ENCODE peak calls at places on chromosomes 7 and 10, in nine cellular contexts. K, O, D, H, E, A, C, X and S are unnamed samples.

GRCh38 chr10:104664205-104664604 is 23.1 kb downstream of the SORCS3 start:
- DNase-seq in K (no peak), O (no peak), D (no peak), H (peak; percentile 4), E (no peak), A (no peak), C (no peak), X (no peak), S (peak; percentile 45)

GRCh38 chr7:27745064-27745583 is 5.2 kb downstream of the TAX1BP1 start:
- DNase-seq in K (no peak), O (no peak), D (no peak), H (peak; percentile 92), E (no peak), A (peak; percentile 58), C (no peak), X (no peak), S (no peak)

GRCh38 chr10:47383254-47384147 is 592 bp downstream of the ZNF488 start:
- DNase-seq in K (no peak), O (no peak), D (peak; percentile 16), H (no peak), E (no peak), A (peak; percentile 41), C (no peak), X (no peak), S (no peak)

GRCh38 chr7:151389768-151390593 is 19.9 kb downstream of the WDR86 start:
- DNase-seq in K (no peak), O (no peak), D (no peak), H (no peak), E (no peak), A (no peak), C (no peak), X (no peak), S (no peak)

GRCh38 chr10:91796332-91797076 is 1.7 kb upstream of the TNKS2 start:
- DNase-seq in K (peak; percentile 66), O (peak; percentile 64), D (peak; percentile 57), H (peak; percentile 4), E (no peak), A (no peak), C (peak; percentile 70), X (peak; percentile 67), S (no peak)

GRCh38 chr10:83991986-83992753 is 147.1 kb upstream of the GHITM start:
- DNase-seq in K (peak; percentile 26), O (peak; percentile 55), D (no peak), H (peak; percentile 28), E (no peak), A (peak; percentile 30), C (no peak), X (no peak), S (no peak)

GRCh38 chr10:110499796-110500514 is 2.2 kb downstream of the DUSP5 start:
- DNase-seq in K (no peak), O (no peak), D (no peak), H (no peak), E (peak; percentile 33), A (no peak), C (no peak), X (no peak), S (no peak)

GRCh38 chr7:97620495-97620894 is 111.4 kb upstream of the TAC1 start:
- DNase-seq in K (no peak), O (no peak), D (no peak), H (no peak), E (no peak), A (no peak), C (no peak), X (no peak), S (no peak)

GRCh38 chr10:35563266-35563891 is 41.8 kb upstream of the GJD4 start:
- DNase-seq in K (peak; percentile 60), O (peak; percentile 15), D (peak; percentile 63), H (peak; percentile 64), E (no peak), A (peak; percentile 79), C (peak; percentile 79), X (peak; percentile 68), S (peak; percentile 92)
- TF ChIP-seq EP300 in K (no peak), O (no peak), D (no peak), H (no peak), E (no peak), A (no peak), C (no peak), X (no peak), S (no peak)

GRCh38 chr10:79405995-79406515 is 39.4 kb downstream of the ZCCHC24 start:
- DNase-seq in K (no peak), O (no peak), D (no peak), H (no peak), E (peak; percentile 33), A (no peak), C (no peak), X (no peak), S (no peak)

GRCh38 chr10:79406683-79407396 is 38.6 kb downstream of the ZCCHC24 start:
- DNase-seq in K (no peak), O (no peak), D (no peak), H (no peak), E (peak; percentile 59), A (no peak), C (peak; percentile 74), X (no peak), S (no peak)

GRCh38 chr10:79404231-79404609 is 41.2 kb downstream of the ZCCHC24 start:
- DNase-seq in K (peak; percentile 41), O (no peak), D (peak; percentile 57), H (peak; percentile 66), E (peak; percentile 88), A (no peak), C (peak; percentile 95), X (no peak), S (no peak)

GRCh38 chr10:79404690-79405131 is 40.7 kb downstream of the ZCCHC24 start:
- DNase-seq in K (peak; percentile 4), O (no peak), D (no peak), H (no peak), E (peak; percentile 59), A (no peak), C (no peak), X (no peak), S (no peak)

DNA sequence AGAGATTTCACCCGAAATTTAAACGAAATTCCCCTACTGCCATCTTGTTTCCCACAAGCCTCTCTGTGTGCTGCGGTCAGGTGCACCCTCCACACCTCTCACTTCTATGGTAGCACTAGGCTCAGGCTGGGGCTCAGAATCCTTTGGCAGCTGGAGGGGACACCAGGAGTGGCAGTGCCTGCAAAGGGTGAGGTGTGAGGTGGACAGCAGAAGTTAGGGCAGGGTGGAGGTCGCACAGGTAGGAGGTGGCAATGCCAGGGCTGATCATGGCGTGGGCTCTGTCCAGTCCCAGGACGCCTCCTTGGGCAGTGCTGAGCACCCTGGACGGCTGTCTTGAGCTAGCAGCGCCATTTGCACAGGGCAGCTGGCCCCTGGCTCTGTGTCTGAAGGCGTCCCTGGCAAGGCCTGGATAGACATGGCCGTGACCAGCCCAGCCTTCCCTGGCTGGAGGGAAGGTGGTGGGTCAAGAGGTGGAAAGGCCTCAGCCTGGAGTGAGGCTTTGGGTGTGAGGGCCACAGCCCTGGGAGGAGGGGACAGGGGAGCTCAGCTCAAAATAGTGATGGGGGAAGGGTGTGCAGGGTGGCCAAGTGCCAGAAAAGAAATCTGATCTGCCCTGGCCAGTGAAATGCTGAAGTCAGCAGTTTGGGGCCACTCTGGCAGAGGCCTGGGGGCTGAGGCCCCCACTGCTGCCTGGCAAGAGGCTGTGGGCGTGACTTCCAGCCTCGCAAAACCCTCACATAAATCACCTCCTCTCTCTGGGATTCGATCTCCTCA is 40.0 kb downstream of the ZCCHC24 start:
- DNase-seq in K (peak; percentile 13), O (no peak), D (peak; percentile 47), H (no peak), E (peak; percentile 56), A (no peak), C (peak; percentile 75), X (no peak), S (no peak)
- H3K4me1 ChIP-seq in K (peaks cover 92% of the 10 kb centered on the region), O (no peaks in the 10 kb centered on the region), D (no peaks in the 10 kb centered on the region), H (peaks cover 85% of the 10 kb centered on the region), E (peaks cover 72% of the 10 kb centered on the region), A (peaks cover 18% of the 10 kb centered on the region), C (no peaks in the 10 kb centered on the region), X (peaks cover 87% of the 10 kb centered on the region), S (no peaks in the 10 kb centered on the region)

GRCh38 chr7:36045830-36046341 is 107.2 kb upstream of the EEPD1 start:
- DNase-seq in K (no peak), O (no peak), D (no peak), H (no peak), E (no peak), A (no peak), C (no peak), X (no peak), S (no peak)

GRCh38 chr7:36048141-36048901 is 104.7 kb upstream of the EEPD1 start:
- DNase-seq in K (no peak), O (no peak), D (no peak), H (no peak), E (no peak), A (peak; percentile 58), C (peak; percentile 75), X (no peak), S (no peak)

GRCh38 chr7:36047254-36047653 is 105.8 kb upstream of the EEPD1 start:
- DNase-seq in K (no peak), O (no peak), D (no peak), H (no peak), E (no peak), A (no peak), C (no peak), X (no peak), S (no peak)

GRCh38 chr7:36044096-36044892 is 108.8 kb upstream of the EEPD1 start:
- DNase-seq in K (no peak), O (no peak), D (no peak), H (no peak), E (no peak), A (no peak), C (no peak), X (no peak), S (no peak)

GRCh38 chr7:36045275-36045674 is 107.8 kb upstream of the EEPD1 start:
- DNase-seq in K (no peak), O (no peak), D (no peak), H (no peak), E (no peak), A (no peak), C (no peak), X (peak; percentile 29), S (no peak)
- TF ChIP-seq POLR2AphosphoS5 in K (no peak), O (no peak), D (no peak), H (no peak), E (no peak), A (no peak), C (peak; percentile 36), X (peak; percentile 14), S (peak; percentile 28)

GRCh38 chr7:116510795-116511194 is 11.3 kb downstream of the CAV2 start:
- DNase-seq in K (no peak), O (no peak), D (no peak), H (no peak), E (no peak), A (no peak), C (no peak), X (no peak), S (no peak)

GRCh38 chr7:116509982-116510579 is 10.5 kb downstream of the CAV2 start:
- DNase-seq in K (no peak), O (no peak), D (no peak), H (no peak), E (no peak), A (no peak), C (no peak), X (no peak), S (no peak)

GRCh38 chr7:116515584-116515983 is 9.3 kb upstream of the CAV1 start:
- DNase-seq in K (no peak), O (no peak), D (no peak), H (no peak), E (no peak), A (no peak), C (no peak), X (no peak), S (no peak)

GRCh38 chr7:116512524-116513188 is 12.2 kb upstream of the CAV1 start:
- DNase-seq in K (no peak), O (no peak), D (no peak), H (no peak), E (no peak), A (no peak), C (no peak), X (no peak), S (no peak)

GRCh38 chr7:116511552-116512523 is 12.3 kb downstream of the CAV2 start:
- DNase-seq in K (no peak), O (peak; percentile 72), D (no peak), H (peak; percentile 10), E (no peak), A (no peak), C (no peak), X (no peak), S (no peak)
- TF ChIP-seq EP300 in K (no peak), O (peak; percentile 15), D (no peak), H (no peak), E (no peak), A (no peak), C (no peak), X (no peak), S (no peak)